ENCODE peak calls at places on chromosomes 6 and 20, in ten cellular contexts. W is A549, U is tibial artery, R is transverse colon, V is MM.1S, K is colonic mucosa, T is fibroblast of the aortic adventitia, G is fibroblast of villous mesenchyme, O is AG04450, L is left ventricle myocardium inferior. J is an unnamed sample.

GRCh38 chr20:33970229-33970628 is 23.5 kb upstream of the RALY start:
- DNase-seq in W (no peak), U (no peak), R (no peak), V (no peak), K (no peak), T (no peak), G (no peak), O (no peak), L (no peak), J (no peak)

GRCh38 chr6:154341876-154342275 is 14.7 kb downstream of the IPCEF1 start:
- DNase-seq in W (no peak), U (no peak), R (no peak), V (no peak), K (no peak), T (no peak), G (no peak), O (no peak), L (no peak), J (no peak)

GRCh38 chr20:56359212-56360132 is 698 bp downstream of the FAM210B start:
- DNase-seq in W (peak; percentile 48), U (peak; percentile 71), R (peak; percentile 47), V (peak; percentile 21), K (peak; percentile 40), T (peak; percentile 72), G (peak; percentile 82), O (peak; percentile 26), L (peak; percentile 46), J (no peak)

GRCh38 chr20:49775229-49775693 is 37.4 kb upstream of the SLC9A8 start:
- DNase-seq in W (peak; percentile 90), U (peak; percentile 68), R (peak; percentile 80), V (no peak), K (peak; percentile 67), T (peak; percentile 85), G (peak; percentile 94), O (no peak), L (no peak), J (peak; percentile 80)

GRCh38 chr6:29483186-29483585 is 4.6 kb downstream of the MAS1L start:
- DNase-seq in W (no peak), U (no peak), R (no peak), V (no peak), K (no peak), T (no peak), G (no peak), O (no peak), L (no peak), J (no peak)

GRCh38 chr6:92715991-92716390 is 703.4 kb downstream of the EPHA7 start:
- DNase-seq in W (no peak), U (no peak), R (no peak), V (no peak), K (no peak), T (no peak), G (peak; percentile 63), O (peak; percentile 4), L (no peak), J (no peak)

GRCh38 chr6:127841811-127842210 is 59.0 kb downstream of the THEMIS start:
- DNase-seq in W (no peak), U (no peak), R (no peak), V (no peak), K (no peak), T (peak; percentile 33), G (no peak), O (no peak), L (no peak), J (no peak)

GRCh38 chr6:2155206-2155605 is 90.2 kb downstream of the GMDS start:
- DNase-seq in W (no peak), U (no peak), R (no peak), V (no peak), K (no peak), T (no peak), G (no peak), O (no peak), L (no peak), J (no peak)

GRCh38 chr6:15370730-15371129 is 124.9 kb downstream of the JARID2 start:
- DNase-seq in W (no peak), U (no peak), R (no peak), V (no peak), K (no peak), T (no peak), G (no peak), O (no peak), L (no peak), J (no peak)

GRCh38 chr6:18161437-18161836 is 6.2 kb downstream of the KDM1B start:
- DNase-seq in W (peak; percentile 14), U (no peak), R (no peak), V (no peak), K (no peak), T (no peak), G (peak; percentile 11), O (no peak), L (no peak), J (no peak)

DNA sequence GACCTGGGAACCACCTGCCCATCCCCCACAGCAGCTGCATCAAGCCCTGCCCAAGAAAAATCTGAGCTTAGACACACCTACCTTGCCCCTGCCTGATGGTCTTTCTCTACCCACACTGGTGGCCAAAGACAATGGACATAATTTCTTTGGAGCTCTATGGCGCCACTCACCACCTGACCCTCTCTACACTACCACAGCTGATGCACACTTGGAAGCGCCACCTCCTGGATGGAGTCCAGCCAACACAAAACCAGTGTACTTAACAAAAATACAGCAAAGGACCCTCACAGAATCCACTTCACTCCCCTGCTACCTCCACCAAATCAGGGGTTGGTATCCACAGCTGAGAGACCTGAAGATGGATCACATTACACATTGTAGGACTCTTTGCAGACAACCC is 39.7 kb upstream of the CLVS2 start:
- DNase-seq in W (peak; percentile 3), U (no peak), R (no peak), V (no peak), K (no peak), T (no peak), G (no peak), O (no peak), L (no peak), J (no peak)
- TF ChIP-seq CTCF in W (no peak), U (no peak), R (no peak), V (no peak), K (no peak), T (no peak), G (no peak), O (no peak), L (no peak), J (no peak)

GRCh38 chr6:134436950-134437349 is 119.0 kb upstream of the SGK1 start:
- DNase-seq in W (no peak), U (no peak), R (no peak), V (peak; percentile 37), K (no peak), T (peak; percentile 72), G (peak; percentile 68), O (no peak), L (no peak), J (no peak)
- H3K4me3 ChIP-seq in W (no peak overlapping the region), U (no peak overlapping the region), R (no peak overlapping the region), V (peak overlapping the region; percentile 4), K (no peak overlapping the region), T (no peak overlapping the region), G (no peak overlapping the region), O (no peak overlapping the region), L (no peak overlapping the region), J (no peak overlapping the region)

GRCh38 chr20:62644802-62645496 is 2.6 kb downstream of the SLCO4A1 start:
- DNase-seq in W (no peak), U (no peak), R (peak; percentile 81), V (no peak), K (peak; percentile 86), T (no peak), G (no peak), O (no peak), L (no peak), J (no peak)
- TF ChIP-seq CTCF in W (no peak), U (no peak), R (no peak), V (no peak), K (no peak), T (no peak), G (no peak), O (no peak), L (no peak), J (no peak)

GRCh38 chr6:111148110-111148509 is 60.8 kb downstream of the SLC16A10 start:
- DNase-seq in W (no peak), U (no peak), R (no peak), V (no peak), K (no peak), T (no peak), G (no peak), O (no peak), L (no peak), J (no peak)

GRCh38 chr6:111150577-111150976 is 63.3 kb downstream of the SLC16A10 start:
- DNase-seq in W (no peak), U (no peak), R (no peak), V (no peak), K (no peak), T (no peak), G (no peak), O (no peak), L (no peak), J (no peak)

GRCh38 chr6:111147440-111147839 is 60.1 kb downstream of the SLC16A10 start:
- DNase-seq in W (no peak), U (no peak), R (no peak), V (no peak), K (no peak), T (no peak), G (no peak), O (no peak), L (no peak), J (no peak)
- H3K4me3 ChIP-seq in W (no peak overlapping the region), U (no peak overlapping the region), R (no peak overlapping the region), V (no peak overlapping the region), K (no peak overlapping the region), T (no peak overlapping the region), G (no peak overlapping the region), O (no peak overlapping the region), L (no peak overlapping the region), J (no peak overlapping the region)

DNA sequence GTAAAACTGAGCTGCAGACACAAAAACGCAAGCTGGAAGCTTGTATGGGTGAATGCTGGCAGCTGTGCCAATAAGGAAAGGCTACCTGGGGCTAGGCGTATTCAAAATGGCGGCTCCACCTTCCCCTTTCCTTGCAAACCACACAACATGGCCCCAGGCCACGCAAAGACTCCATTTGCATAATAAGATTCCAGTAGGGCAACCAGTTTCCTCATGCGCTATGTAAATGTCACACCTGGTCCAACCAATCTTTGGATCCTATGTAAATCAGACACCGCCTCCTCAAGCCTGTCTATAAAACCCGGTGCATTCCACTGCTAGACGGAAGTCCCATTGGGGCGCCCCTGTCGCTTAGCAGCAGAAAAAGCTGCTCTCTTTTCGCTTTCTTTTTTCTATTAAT is 505.9 kb upstream of the BTBD3 start:
- DNase-seq in W (no peak), U (no peak), R (no peak), V (no peak), K (no peak), T (no peak), G (no peak), O (no peak), L (no peak), J (no peak)
- TF ChIP-seq CTCF in W (no peak), U (no peak), R (no peak), V (no peak), K (no peak), T (no peak), G (no peak), O (no peak), L (no peak), J (no peak)

J was measured in retinal pigment epithelial cell.